ENCODE peak calls at places on chromosomes 12 and 14, in nine cellular contexts. One of them, this sample, is unnamed.

GRCh38 chr12:56257491-56258067 is 605 bp downstream of the ANKRD52 start:
- DNase-seq in tibial nerve: no peak
- DNase-seq in keratinocyte: no peak
- DNase-seq in suprapubic skin: no peak
- DNase-seq in CD8-positive, alpha-beta memory T cell: no peak
- DNase-seq in hepatocyte: peak; percentile 61
- DNase-seq in HCT116: no peak
- DNase-seq in mesenchymal stem cell: peak; percentile 60
- DNase-seq in trophoblast cell: no peak
- DNase-seq in this sample: no peak

GRCh38 chr12:62211510-62211909 is 48.7 kb upstream of the USP15 start:
- DNase-seq in tibial nerve: no peak
- DNase-seq in keratinocyte: no peak
- DNase-seq in suprapubic skin: no peak
- DNase-seq in CD8-positive, alpha-beta memory T cell: no peak
- DNase-seq in hepatocyte: no peak
- DNase-seq in HCT116: no peak
- DNase-seq in mesenchymal stem cell: no peak
- DNase-seq in trophoblast cell: no peak
- DNase-seq in this sample: no peak

GRCh38 chr14:76936483-76936882 is 92.0 kb downstream of the IRF2BPL start:
- DNase-seq in tibial nerve: no peak
- DNase-seq in keratinocyte: no peak
- DNase-seq in suprapubic skin: no peak
- DNase-seq in CD8-positive, alpha-beta memory T cell: no peak
- DNase-seq in hepatocyte: peak; percentile 36
- DNase-seq in HCT116: no peak
- DNase-seq in mesenchymal stem cell: peak; percentile 39
- DNase-seq in trophoblast cell: no peak
- DNase-seq in this sample: peak; percentile 48

GRCh38 chr12:3107071-3107583 is 29.9 kb downstream of the TSPAN9 start:
- DNase-seq in tibial nerve: no peak
- DNase-seq in keratinocyte: no peak
- DNase-seq in suprapubic skin: no peak
- DNase-seq in CD8-positive, alpha-beta memory T cell: no peak
- DNase-seq in hepatocyte: no peak
- DNase-seq in HCT116: no peak
- DNase-seq in mesenchymal stem cell: peak; percentile 47
- DNase-seq in trophoblast cell: no peak
- DNase-seq in this sample: no peak

GRCh38 chr12:49028666-49029275 is 10.2 kb upstream of the PRKAG1 start:
- DNase-seq in tibial nerve: no peak
- DNase-seq in keratinocyte: no peak
- DNase-seq in suprapubic skin: peak; percentile 54
- DNase-seq in CD8-positive, alpha-beta memory T cell: peak; percentile 23
- DNase-seq in hepatocyte: no peak
- DNase-seq in HCT116: no peak
- DNase-seq in mesenchymal stem cell: no peak
- DNase-seq in trophoblast cell: no peak
- DNase-seq in this sample: no peak

GRCh38 chr12:57164966-57165365 is 17.5 kb upstream of the LRP1-AS start:
- DNase-seq in tibial nerve: no peak
- DNase-seq in keratinocyte: no peak
- DNase-seq in suprapubic skin: no peak
- DNase-seq in CD8-positive, alpha-beta memory T cell: no peak
- DNase-seq in hepatocyte: no peak
- DNase-seq in HCT116: no peak
- DNase-seq in mesenchymal stem cell: no peak
- DNase-seq in trophoblast cell: no peak
- DNase-seq in this sample: no peak

GRCh38 chr12:22981711-22982110 is 356.7 kb downstream of the ETNK1 start:
- DNase-seq in tibial nerve: no peak
- DNase-seq in keratinocyte: no peak
- DNase-seq in suprapubic skin: no peak
- DNase-seq in CD8-positive, alpha-beta memory T cell: no peak
- DNase-seq in hepatocyte: peak; percentile 40
- DNase-seq in HCT116: no peak
- DNase-seq in mesenchymal stem cell: peak; percentile 5
- DNase-seq in trophoblast cell: no peak
- DNase-seq in this sample: no peak

GRCh38 chr12:6914246-6914947 is at the start of gene ENO2:
- DNase-seq in tibial nerve: peak; percentile 57
- DNase-seq in keratinocyte: no peak
- DNase-seq in suprapubic skin: peak; percentile 89
- DNase-seq in CD8-positive, alpha-beta memory T cell: peak; percentile 94
- DNase-seq in hepatocyte: peak; percentile 86
- DNase-seq in HCT116: no peak
- DNase-seq in mesenchymal stem cell: peak; percentile 73
- DNase-seq in trophoblast cell: no peak
- DNase-seq in this sample: peak; percentile 83

GRCh38 chr12:67621112-67621511 is 27.4 kb upstream of the DYRK2 start:
- DNase-seq in tibial nerve: no peak
- DNase-seq in keratinocyte: no peak
- DNase-seq in suprapubic skin: no peak
- DNase-seq in CD8-positive, alpha-beta memory T cell: no peak
- DNase-seq in hepatocyte: no peak
- DNase-seq in HCT116: no peak
- DNase-seq in mesenchymal stem cell: peak; percentile 28
- DNase-seq in trophoblast cell: no peak
- DNase-seq in this sample: no peak

GRCh38 chr12:24714237-24714636 is 234.7 kb downstream of the BCAT1 start:
- DNase-seq in tibial nerve: no peak
- DNase-seq in keratinocyte: no peak
- DNase-seq in suprapubic skin: no peak
- DNase-seq in CD8-positive, alpha-beta memory T cell: no peak
- DNase-seq in hepatocyte: no peak
- DNase-seq in HCT116: no peak
- DNase-seq in mesenchymal stem cell: no peak
- DNase-seq in trophoblast cell: no peak
- DNase-seq in this sample: no peak

GRCh38 chr14:90093942-90094595 is 32.3 kb downstream of the KCNK13 start:
- DNase-seq in tibial nerve: no peak
- DNase-seq in keratinocyte: no peak
- DNase-seq in suprapubic skin: no peak
- DNase-seq in CD8-positive, alpha-beta memory T cell: no peak
- DNase-seq in hepatocyte: no peak
- DNase-seq in HCT116: no peak
- DNase-seq in mesenchymal stem cell: peak; percentile 6
- DNase-seq in trophoblast cell: peak; percentile 3
- DNase-seq in this sample: no peak

GRCh38 chr14:44963775-44964380 is 1.9 kb downstream of the TOGARAM1 start:
- DNase-seq in tibial nerve: no peak
- DNase-seq in keratinocyte: no peak
- DNase-seq in suprapubic skin: no peak
- DNase-seq in CD8-positive, alpha-beta memory T cell: no peak
- DNase-seq in hepatocyte: no peak
- DNase-seq in HCT116: no peak
- DNase-seq in mesenchymal stem cell: no peak
- DNase-seq in trophoblast cell: no peak
- DNase-seq in this sample: no peak

GRCh38 chr14:37230551-37231194 is 32.9 kb downstream of the MIPOL1 start:
- DNase-seq in tibial nerve: peak; percentile 44
- DNase-seq in keratinocyte: peak; percentile 35
- DNase-seq in suprapubic skin: no peak
- DNase-seq in CD8-positive, alpha-beta memory T cell: no peak
- DNase-seq in hepatocyte: peak; percentile 89
- DNase-seq in HCT116: peak; percentile 48
- DNase-seq in mesenchymal stem cell: peak; percentile 66
- DNase-seq in trophoblast cell: no peak
- DNase-seq in this sample: no peak

GRCh38 chr14:103697601-103698379 is 17.5 kb downstream of the XRCC3 start:
- DNase-seq in tibial nerve: no peak
- DNase-seq in keratinocyte: no peak
- DNase-seq in suprapubic skin: peak; percentile 61
- DNase-seq in CD8-positive, alpha-beta memory T cell: no peak
- DNase-seq in hepatocyte: no peak
- DNase-seq in HCT116: no peak
- DNase-seq in mesenchymal stem cell: no peak
- DNase-seq in trophoblast cell: no peak
- DNase-seq in this sample: peak; percentile 43
- H3K27ac ChIP-seq in tibial nerve: peak overlapping the region; percentile 32
- H3K27ac ChIP-seq in keratinocyte: no peak overlapping the region
- H3K27ac ChIP-seq in suprapubic skin: peak overlapping the region; percentile 62
- H3K27ac ChIP-seq in CD8-positive, alpha-beta memory T cell: no peak overlapping the region
- H3K27ac ChIP-seq in hepatocyte: peak overlapping the region; percentile 51
- H3K27ac ChIP-seq in HCT116: peak overlapping the region; percentile 7
- H3K27ac ChIP-seq in mesenchymal stem cell: no peak overlapping the region
- H3K27ac ChIP-seq in trophoblast cell: no peak overlapping the region
- H3K27ac ChIP-seq in this sample: peak overlapping the region; percentile 30

GRCh38 chr12:27787559-27787958 is 7.5 kb upstream of the MANSC4 start:
- DNase-seq in tibial nerve: no peak
- DNase-seq in keratinocyte: no peak
- DNase-seq in suprapubic skin: no peak
- DNase-seq in CD8-positive, alpha-beta memory T cell: no peak
- DNase-seq in hepatocyte: no peak
- DNase-seq in HCT116: no peak
- DNase-seq in mesenchymal stem cell: peak; percentile 83
- DNase-seq in trophoblast cell: no peak
- DNase-seq in this sample: no peak

GRCh38 chr12:27781680-27782079 is 1.6 kb upstream of the MANSC4 start:
- DNase-seq in tibial nerve: no peak
- DNase-seq in keratinocyte: no peak
- DNase-seq in suprapubic skin: no peak
- DNase-seq in CD8-positive, alpha-beta memory T cell: no peak
- DNase-seq in hepatocyte: no peak
- DNase-seq in HCT116: no peak
- DNase-seq in mesenchymal stem cell: peak; percentile 35
- DNase-seq in trophoblast cell: no peak
- DNase-seq in this sample: no peak

GRCh38 chr12:27790179-27790578 is 10.1 kb upstream of the MANSC4 start:
- DNase-seq in tibial nerve: no peak
- DNase-seq in keratinocyte: no peak
- DNase-seq in suprapubic skin: no peak
- DNase-seq in CD8-positive, alpha-beta memory T cell: no peak
- DNase-seq in hepatocyte: no peak
- DNase-seq in HCT116: no peak
- DNase-seq in mesenchymal stem cell: no peak
- DNase-seq in trophoblast cell: no peak
- DNase-seq in this sample: no peak

GRCh38 chr12:27782481-27782880 is 2.4 kb upstream of the MANSC4 start:
- DNase-seq in tibial nerve: no peak
- DNase-seq in keratinocyte: no peak
- DNase-seq in suprapubic skin: no peak
- DNase-seq in CD8-positive, alpha-beta memory T cell: no peak
- DNase-seq in hepatocyte: no peak
- DNase-seq in HCT116: no peak
- DNase-seq in mesenchymal stem cell: no peak
- DNase-seq in trophoblast cell: no peak
- DNase-seq in this sample: no peak

DNA sequence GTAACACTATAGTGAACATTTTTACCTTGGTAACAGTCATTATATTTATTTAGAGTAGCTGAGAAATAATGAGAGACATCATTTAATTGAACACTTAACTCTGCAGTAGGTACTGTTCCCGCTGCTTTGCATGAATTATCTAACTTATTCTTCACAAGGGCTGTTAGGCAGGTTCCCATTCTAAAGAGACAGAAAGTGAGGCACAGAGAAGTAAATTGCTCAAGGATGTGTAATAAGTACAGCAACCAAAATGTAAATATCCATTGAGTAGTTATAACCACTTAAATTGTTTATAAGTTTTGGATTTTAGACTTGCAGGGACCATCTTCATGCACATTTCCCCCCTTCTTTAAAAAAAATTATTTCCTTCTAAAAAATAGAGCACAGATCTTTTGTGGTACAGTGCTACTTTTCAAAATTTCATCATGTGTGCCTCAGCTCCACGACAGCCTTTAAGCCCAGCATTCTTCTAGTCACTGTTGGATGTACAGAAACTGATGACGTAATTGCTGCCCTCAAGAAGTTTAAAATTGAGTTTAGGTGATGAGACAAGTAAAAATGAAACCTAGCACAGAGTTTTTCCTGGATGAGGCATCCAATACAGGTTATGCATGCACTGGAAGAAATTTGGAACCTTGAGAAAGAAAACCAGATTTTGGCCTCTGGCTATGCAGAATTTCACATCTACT is 6.0 kb upstream of the MANSC4 start:
- DNase-seq in tibial nerve: no peak
- DNase-seq in keratinocyte: peak; percentile 33
- DNase-seq in suprapubic skin: no peak
- DNase-seq in CD8-positive, alpha-beta memory T cell: no peak
- DNase-seq in hepatocyte: no peak
- DNase-seq in HCT116: no peak
- DNase-seq in mesenchymal stem cell: peak; percentile 89
- DNase-seq in trophoblast cell: peak; percentile 55
- DNase-seq in this sample: no peak
- H3K36me3 ChIP-seq in tibial nerve: no peaks in the 10 kb centered on the region
- H3K36me3 ChIP-seq in keratinocyte: peaks cover 24% of the 10 kb centered on the region
- H3K36me3 ChIP-seq in suprapubic skin: peaks cover 3% of the 10 kb centered on the region
- H3K36me3 ChIP-seq in CD8-positive, alpha-beta memory T cell: no peaks in the 10 kb centered on the region
- H3K36me3 ChIP-seq in hepatocyte: no peaks in the 10 kb centered on the region
- H3K36me3 ChIP-seq in HCT116: no peaks in the 10 kb centered on the region
- H3K36me3 ChIP-seq in mesenchymal stem cell: peaks cover 29% of the 10 kb centered on the region
- H3K36me3 ChIP-seq in trophoblast cell: peaks cover 5% of the 10 kb centered on the region
- H3K36me3 ChIP-seq in this sample: no peaks in the 10 kb centered on the region

DNA sequence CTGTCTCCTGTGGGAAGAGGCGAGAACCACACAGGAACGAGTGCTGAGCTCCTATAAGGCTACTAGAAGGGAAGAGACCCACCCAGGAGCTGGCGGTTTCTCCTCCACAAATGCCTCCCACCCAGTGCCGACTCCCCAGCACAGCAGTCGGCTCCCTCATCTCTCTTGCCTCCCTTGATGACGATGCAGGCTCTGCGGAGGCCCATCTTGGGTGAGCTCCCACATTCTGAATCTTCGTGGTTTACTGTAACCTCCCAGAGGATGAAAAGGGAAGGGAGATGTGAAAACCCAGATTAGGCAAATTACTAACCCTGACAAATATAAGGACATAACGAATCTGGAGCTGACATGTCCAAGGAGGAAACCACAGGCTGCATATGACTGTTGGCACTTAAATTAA is 23.8 kb downstream of the GRIN2B start:
- DNase-seq in tibial nerve: no peak
- DNase-seq in keratinocyte: no peak
- DNase-seq in suprapubic skin: no peak
- DNase-seq in CD8-positive, alpha-beta memory T cell: no peak
- DNase-seq in hepatocyte: no peak
- DNase-seq in HCT116: no peak
- DNase-seq in mesenchymal stem cell: no peak
- DNase-seq in trophoblast cell: no peak
- DNase-seq in this sample: no peak
- H3K27ac ChIP-seq in tibial nerve: no peak overlapping the region
- H3K27ac ChIP-seq in keratinocyte: no peak overlapping the region
- H3K27ac ChIP-seq in suprapubic skin: no peak overlapping the region
- H3K27ac ChIP-seq in CD8-positive, alpha-beta memory T cell: no peak overlapping the region
- H3K27ac ChIP-seq in hepatocyte: no peak overlapping the region
- H3K27ac ChIP-seq in HCT116: no peak overlapping the region
- H3K27ac ChIP-seq in mesenchymal stem cell: no peak overlapping the region
- H3K27ac ChIP-seq in trophoblast cell: no peak overlapping the region
- H3K27ac ChIP-seq in this sample: no peak overlapping the region

DNA sequence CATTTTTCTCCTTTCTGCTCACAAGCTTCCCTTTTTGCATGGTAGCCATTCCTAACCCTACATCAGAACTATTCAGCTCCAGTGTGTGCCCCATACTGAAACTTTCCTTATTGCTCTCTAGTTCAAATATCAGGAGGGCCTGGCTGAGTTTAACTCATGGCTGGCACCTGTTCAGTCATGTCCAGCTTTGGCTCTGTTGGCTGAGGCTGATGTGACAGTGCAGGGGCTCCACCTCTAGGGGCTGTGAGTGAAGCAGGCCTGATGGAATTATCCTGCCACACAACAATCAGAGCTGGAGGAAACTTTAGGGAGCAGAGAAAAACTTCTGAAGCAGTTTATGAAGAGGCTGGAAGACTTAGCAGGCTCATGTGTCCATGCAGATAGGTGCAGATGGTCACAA is 8.5 kb downstream of the COQ6 start:
- DNase-seq in tibial nerve: no peak
- DNase-seq in keratinocyte: no peak
- DNase-seq in suprapubic skin: no peak
- DNase-seq in CD8-positive, alpha-beta memory T cell: no peak
- DNase-seq in hepatocyte: no peak
- DNase-seq in HCT116: no peak
- DNase-seq in mesenchymal stem cell: no peak
- DNase-seq in trophoblast cell: no peak
- DNase-seq in this sample: no peak
- H3K36me3 ChIP-seq in tibial nerve: peaks cover 5% of the 10 kb centered on the region
- H3K36me3 ChIP-seq in keratinocyte: peaks cover 20% of the 10 kb centered on the region
- H3K36me3 ChIP-seq in suprapubic skin: peaks cover 95% of the 10 kb centered on the region
- H3K36me3 ChIP-seq in CD8-positive, alpha-beta memory T cell: peaks cover 39% of the 10 kb centered on the region
- H3K36me3 ChIP-seq in hepatocyte: no peaks in the 10 kb centered on the region
- H3K36me3 ChIP-seq in HCT116: peaks cover 37% of the 10 kb centered on the region
- H3K36me3 ChIP-seq in mesenchymal stem cell: peaks cover 89% of the 10 kb centered on the region
- H3K36me3 ChIP-seq in trophoblast cell: peaks cover 14% of the 10 kb centered on the region
- H3K36me3 ChIP-seq in this sample: peaks cover 18% of the 10 kb centered on the region